ENCODE peak calls at places on chromosome 5, in ten cellular contexts. One of them, this sample, is unnamed.

GRCh38 chr5:68441309-68441708 is 225.8 kb downstream of the PIK3R1 start:
- DNase-seq in stimulated activated naive CD4-positive, alpha-beta T cell: no peak
- DNase-seq in effector CD4-positive, alpha-beta T cell: no peak
- DNase-seq in EL: no peak
- DNase-seq in NCI-H69: no peak
- DNase-seq in stimulated activated CD4-positive, alpha-beta T cell treated with anti-CD3 and anti-CD28 coated beads, TNF-alpha, amount 100 ng/mL, for 1 hour: no peak
- DNase-seq in iPS-NIHi11: no peak
- DNase-seq in HTR-8/SVneo: no peak
- DNase-seq in left kidney: no peak
- DNase-seq in mammary epithelial cell: no peak
- DNase-seq in this sample: no peak

GRCh38 chr5:109866051-109866450 is 176.3 kb downstream of the MAN2A1 start:
- DNase-seq in stimulated activated naive CD4-positive, alpha-beta T cell: no peak
- DNase-seq in effector CD4-positive, alpha-beta T cell: no peak
- DNase-seq in EL: peak
- DNase-seq in NCI-H69: no peak
- DNase-seq in stimulated activated CD4-positive, alpha-beta T cell treated with anti-CD3 and anti-CD28 coated beads, TNF-alpha, amount 100 ng/mL, for 1 hour: no peak
- DNase-seq in iPS-NIHi11: no peak
- DNase-seq in HTR-8/SVneo: peak
- DNase-seq in left kidney: no peak
- DNase-seq in mammary epithelial cell: peak
- DNase-seq in this sample: no peak

GRCh38 chr5:160159991-160160826 is 41.0 kb upstream of the PWWP2A start:
- DNase-seq in stimulated activated naive CD4-positive, alpha-beta T cell: no peak
- DNase-seq in effector CD4-positive, alpha-beta T cell: no peak
- DNase-seq in EL: no peak
- DNase-seq in NCI-H69: peak
- DNase-seq in stimulated activated CD4-positive, alpha-beta T cell treated with anti-CD3 and anti-CD28 coated beads, TNF-alpha, amount 100 ng/mL, for 1 hour: no peak
- DNase-seq in iPS-NIHi11: peak
- DNase-seq in HTR-8/SVneo: no peak
- DNase-seq in left kidney: peak
- DNase-seq in mammary epithelial cell: peak
- DNase-seq in this sample: peak

GRCh38 chr5:172562443-172562842 is 78.6 kb upstream of the NEURL1B start:
- DNase-seq in stimulated activated naive CD4-positive, alpha-beta T cell: no peak
- DNase-seq in effector CD4-positive, alpha-beta T cell: no peak
- DNase-seq in EL: no peak
- DNase-seq in NCI-H69: no peak
- DNase-seq in stimulated activated CD4-positive, alpha-beta T cell treated with anti-CD3 and anti-CD28 coated beads, TNF-alpha, amount 100 ng/mL, for 1 hour: no peak
- DNase-seq in iPS-NIHi11: no peak
- DNase-seq in HTR-8/SVneo: no peak
- DNase-seq in left kidney: no peak
- DNase-seq in mammary epithelial cell: no peak
- DNase-seq in this sample: no peak

GRCh38 chr5:65479527-65479926 is 2.2 kb downstream of the ADAMTS6 start:
- DNase-seq in stimulated activated naive CD4-positive, alpha-beta T cell: no peak
- DNase-seq in effector CD4-positive, alpha-beta T cell: no peak
- DNase-seq in EL: no peak
- DNase-seq in NCI-H69: no peak
- DNase-seq in stimulated activated CD4-positive, alpha-beta T cell treated with anti-CD3 and anti-CD28 coated beads, TNF-alpha, amount 100 ng/mL, for 1 hour: no peak
- DNase-seq in iPS-NIHi11: no peak
- DNase-seq in HTR-8/SVneo: no peak
- DNase-seq in left kidney: no peak
- DNase-seq in mammary epithelial cell: peak
- DNase-seq in this sample: no peak

GRCh38 chr5:109186759-109187158 is 223.0 kb downstream of the PJA2 start:
- DNase-seq in stimulated activated naive CD4-positive, alpha-beta T cell: no peak
- DNase-seq in effector CD4-positive, alpha-beta T cell: no peak
- DNase-seq in EL: no peak
- DNase-seq in NCI-H69: no peak
- DNase-seq in stimulated activated CD4-positive, alpha-beta T cell treated with anti-CD3 and anti-CD28 coated beads, TNF-alpha, amount 100 ng/mL, for 1 hour: no peak
- DNase-seq in iPS-NIHi11: no peak
- DNase-seq in HTR-8/SVneo: no peak
- DNase-seq in left kidney: no peak
- DNase-seq in mammary epithelial cell: no peak
- DNase-seq in this sample: no peak

GRCh38 chr5:112254303-112254702 is 164.8 kb downstream of the EPB41L4A start:
- DNase-seq in stimulated activated naive CD4-positive, alpha-beta T cell: no peak
- DNase-seq in effector CD4-positive, alpha-beta T cell: no peak
- DNase-seq in EL: no peak
- DNase-seq in NCI-H69: no peak
- DNase-seq in stimulated activated CD4-positive, alpha-beta T cell treated with anti-CD3 and anti-CD28 coated beads, TNF-alpha, amount 100 ng/mL, for 1 hour: no peak
- DNase-seq in iPS-NIHi11: no peak
- DNase-seq in HTR-8/SVneo: no peak
- DNase-seq in left kidney: no peak
- DNase-seq in mammary epithelial cell: no peak
- DNase-seq in this sample: no peak

GRCh38 chr5:68432682-68433081 is 217.1 kb downstream of the PIK3R1 start:
- DNase-seq in stimulated activated naive CD4-positive, alpha-beta T cell: no peak
- DNase-seq in effector CD4-positive, alpha-beta T cell: peak
- DNase-seq in EL: no peak
- DNase-seq in NCI-H69: no peak
- DNase-seq in stimulated activated CD4-positive, alpha-beta T cell treated with anti-CD3 and anti-CD28 coated beads, TNF-alpha, amount 100 ng/mL, for 1 hour: no peak
- DNase-seq in iPS-NIHi11: no peak
- DNase-seq in HTR-8/SVneo: no peak
- DNase-seq in left kidney: no peak
- DNase-seq in mammary epithelial cell: no peak
- DNase-seq in this sample: no peak

GRCh38 chr5:151480384-151480783 is 33.0 kb downstream of the SLC36A1 start:
- DNase-seq in stimulated activated naive CD4-positive, alpha-beta T cell: no peak
- DNase-seq in effector CD4-positive, alpha-beta T cell: no peak
- DNase-seq in EL: no peak
- DNase-seq in NCI-H69: no peak
- DNase-seq in stimulated activated CD4-positive, alpha-beta T cell treated with anti-CD3 and anti-CD28 coated beads, TNF-alpha, amount 100 ng/mL, for 1 hour: no peak
- DNase-seq in iPS-NIHi11: no peak
- DNase-seq in HTR-8/SVneo: no peak
- DNase-seq in left kidney: peak
- DNase-seq in mammary epithelial cell: no peak
- DNase-seq in this sample: no peak

GRCh38 chr5:127072861-127073846 is at the start of gene C5orf63:
- DNase-seq in stimulated activated naive CD4-positive, alpha-beta T cell: peak
- DNase-seq in effector CD4-positive, alpha-beta T cell: peak
- DNase-seq in EL: peak
- DNase-seq in NCI-H69: peak
- DNase-seq in stimulated activated CD4-positive, alpha-beta T cell treated with anti-CD3 and anti-CD28 coated beads, TNF-alpha, amount 100 ng/mL, for 1 hour: peak
- DNase-seq in iPS-NIHi11: peak
- DNase-seq in HTR-8/SVneo: no peak
- DNase-seq in left kidney: peak
- DNase-seq in mammary epithelial cell: peak
- DNase-seq in this sample: no peak

GRCh38 chr5:57221049-57221568 is 47.2 kb downstream of the GPBP1 start:
- DNase-seq in stimulated activated naive CD4-positive, alpha-beta T cell: no peak
- DNase-seq in effector CD4-positive, alpha-beta T cell: peak
- DNase-seq in EL: peak
- DNase-seq in NCI-H69: peak
- DNase-seq in stimulated activated CD4-positive, alpha-beta T cell treated with anti-CD3 and anti-CD28 coated beads, TNF-alpha, amount 100 ng/mL, for 1 hour: no peak
- DNase-seq in iPS-NIHi11: peak
- DNase-seq in HTR-8/SVneo: peak
- DNase-seq in left kidney: peak
- DNase-seq in mammary epithelial cell: peak
- DNase-seq in this sample: peak

This sample was measured in NCI-H2171 treated with DMSO at 0.1 percent for 48 hours.